ENCODE peak calls at places on chromosome 3, in six cellular contexts. P, O, L, K, E and W are unnamed samples.

GRCh38 chr3:122857019-122857418 is 62.1 kb downstream of the SLC49A4 start:
- DNase-seq in P (no peak), O (no peak), L (peak; percentile 83), K (peak; percentile 31), E (no peak), W (no peak)

GRCh38 chr3:119352235-119352634 is 58.1 kb downstream of the ARHGAP31 start:
- DNase-seq in P (peak; percentile 48), O (no peak), L (peak; percentile 49), K (no peak), E (no peak), W (peak; percentile 55)

GRCh38 chr3:9402410-9403228 is 5.2 kb downstream of the SETD5 start:
- DNase-seq in P (no peak), O (peak; percentile 87), L (no peak), K (no peak), E (peak; percentile 56), W (no peak)

GRCh38 chr3:12229896-12230295 is 59.0 kb upstream of the PPARG start:
- DNase-seq in P (no peak), O (no peak), L (no peak), K (no peak), E (no peak), W (no peak)

GRCh38 chr3:24508423-24508839 is 13.8 kb upstream of the THRB start:
- DNase-seq in P (no peak), O (no peak), L (peak; percentile 81), K (no peak), E (no peak), W (no peak)

GRCh38 chr3:53913401-53913800 is 21.7 kb upstream of the SELENOK start:
- DNase-seq in P (no peak), O (no peak), L (no peak), K (no peak), E (no peak), W (no peak)

GRCh38 chr3:74883690-74884089 is 269.2 kb upstream of the CNTN3 start:
- DNase-seq in P (no peak), O (no peak), L (no peak), K (peak; percentile 4), E (no peak), W (no peak)

GRCh38 chr3:186789554-186790260 is 6.3 kb downstream of the EIF4A2 start:
- DNase-seq in P (no peak), O (no peak), L (no peak), K (no peak), E (no peak), W (no peak)

GRCh38 chr3:41684802-41685740 is 276.8 kb downstream of the ULK4 start:
- DNase-seq in P (no peak), O (no peak), L (peak; percentile 100), K (peak; percentile 35), E (no peak), W (no peak)

GRCh38 chr3:146189519-146190173 is 28.7 kb upstream of the PLOD2 start:
- DNase-seq in P (no peak), O (peak; percentile 58), L (peak; percentile 57), K (no peak), E (peak; percentile 64), W (peak; percentile 15)

GRCh38 chr3:111635403-111635802 is 40.3 kb upstream of the ZBED2 start:
- DNase-seq in P (no peak), O (no peak), L (no peak), K (no peak), E (no peak), W (no peak)

GRCh38 chr3:124395584-124396340 is 334.5 kb upstream of the UMPS start:
- DNase-seq in P (no peak), O (no peak), L (no peak), K (no peak), E (no peak), W (no peak)

GRCh38 chr3:153162513-153163348 is 705 bp downstream of the RAP2B start:
- DNase-seq in P (peak; percentile 36), O (peak; percentile 55), L (no peak), K (no peak), E (no peak), W (peak; percentile 47)

GRCh38 chr3:67468511-67468910 is 185.9 kb downstream of the SUCLG2 start:
- DNase-seq in P (no peak), O (no peak), L (peak; percentile 78), K (no peak), E (no peak), W (no peak)

GRCh38 chr3:194382196-194382891 is 12.8 kb upstream of the LRRC15 start:
- DNase-seq in P (no peak), O (no peak), L (no peak), K (no peak), E (no peak), W (no peak)

GRCh38 chr3:41169038-41169437 is 30.3 kb upstream of the CTNNB1 start:
- DNase-seq in P (no peak), O (no peak), L (no peak), K (no peak), E (no peak), W (no peak)

GRCh38 chr3:29186131-29186599 is 94.7 kb upstream of the RBMS3 start:
- DNase-seq in P (no peak), O (no peak), L (peak; percentile 100), K (peak; percentile 98), E (no peak), W (no peak)

GRCh38 chr3:72492240-72492639 is 356.0 kb downstream of the SHQ1 start:
- DNase-seq in P (no peak), O (peak; percentile 72), L (peak; percentile 93), K (peak; percentile 86), E (no peak), W (no peak)

GRCh38 chr3:12175844-12176453 is 17.2 kb upstream of the TIMP4 start:
- DNase-seq in P (peak; percentile 25), O (peak; percentile 81), L (peak; percentile 38), K (no peak), E (peak; percentile 15), W (peak; percentile 2)

GRCh38 chr3:192916455-192917257 is 1.0 kb downstream of the MB21D2 start:
- DNase-seq in P (no peak), O (peak; percentile 79), L (peak; percentile 50), K (no peak), E (peak; percentile 44), W (no peak)

GRCh38 chr3:145089337-145089736 is 1071.6 kb downstream of the PLOD2 start:
- DNase-seq in P (no peak), O (no peak), L (no peak), K (no peak), E (no peak), W (no peak)

GRCh38 chr3:190427108-190427507 is 22.6 kb downstream of the TMEM207 start:
- DNase-seq in P (no peak), O (no peak), L (no peak), K (no peak), E (no peak), W (no peak)

GRCh38 chr3:31531465-31531991 is 1.2 kb upstream of the STT3B start:
- DNase-seq in P (no peak), O (no peak), L (peak; percentile 29), K (no peak), E (no peak), W (no peak)